ENCODE peak calls at places on chromosomes 7 and 10, in eight cellular contexts. One of them, this sample, is unnamed.

GRCh38 chr10:77774940-77775391 is 137.4 kb upstream of the KCNMA1 start:
- DNase-seq in neural crest cell: no peak
- DNase-seq in transverse colon: no peak
- DNase-seq in heart left ventricle: no peak
- DNase-seq in osteocyte: peak
- DNase-seq in lower lobe of right lung: no peak
- DNase-seq in HL-60: no peak
- DNase-seq in B cell: no peak
- DNase-seq in this sample: no peak

GRCh38 chr7:71221549-71221948 is 89.6 kb downstream of the GALNT17 start:
- DNase-seq in neural crest cell: no peak
- DNase-seq in transverse colon: no peak
- DNase-seq in heart left ventricle: no peak
- DNase-seq in osteocyte: no peak
- DNase-seq in lower lobe of right lung: no peak
- DNase-seq in HL-60: no peak
- DNase-seq in B cell: no peak
- DNase-seq in this sample: no peak

GRCh38 chr10:63157845-63158624 is 24.9 kb downstream of the NRBF2 start:
- DNase-seq in neural crest cell: peak
- DNase-seq in transverse colon: no peak
- DNase-seq in heart left ventricle: no peak
- DNase-seq in osteocyte: no peak
- DNase-seq in lower lobe of right lung: no peak
- DNase-seq in HL-60: peak
- DNase-seq in B cell: peak
- DNase-seq in this sample: no peak

GRCh38 chr10:31648966-31649365 is 279.7 kb downstream of the ARHGAP12 start:
- DNase-seq in neural crest cell: no peak
- DNase-seq in transverse colon: no peak
- DNase-seq in heart left ventricle: no peak
- DNase-seq in osteocyte: no peak
- DNase-seq in lower lobe of right lung: no peak
- DNase-seq in HL-60: no peak
- DNase-seq in B cell: no peak
- DNase-seq in this sample: no peak

GRCh38 chr10:49617281-49618020 is 3.6 kb downstream of the CHAT start:
- DNase-seq in neural crest cell: no peak
- DNase-seq in transverse colon: no peak
- DNase-seq in heart left ventricle: no peak
- DNase-seq in osteocyte: no peak
- DNase-seq in lower lobe of right lung: no peak
- DNase-seq in HL-60: no peak
- DNase-seq in B cell: no peak
- DNase-seq in this sample: peak

GRCh38 chr7:133502498-133502897 is 249.6 kb downstream of the EXOC4 start:
- DNase-seq in neural crest cell: no peak
- DNase-seq in transverse colon: no peak
- DNase-seq in heart left ventricle: no peak
- DNase-seq in osteocyte: no peak
- DNase-seq in lower lobe of right lung: no peak
- DNase-seq in HL-60: no peak
- DNase-seq in B cell: no peak
- DNase-seq in this sample: no peak

GRCh38 chr10:6204063-6204340 is 1.3 kb downstream of the PFKFB3 start:
- DNase-seq in neural crest cell: no peak
- DNase-seq in transverse colon: peak
- DNase-seq in heart left ventricle: peak
- DNase-seq in osteocyte: no peak
- DNase-seq in lower lobe of right lung: peak
- DNase-seq in HL-60: no peak
- DNase-seq in B cell: peak
- DNase-seq in this sample: peak

GRCh38 chr10:21205328-21205727 is 308.2 kb upstream of the NEBL start:
- DNase-seq in neural crest cell: no peak
- DNase-seq in transverse colon: no peak
- DNase-seq in heart left ventricle: no peak
- DNase-seq in osteocyte: no peak
- DNase-seq in lower lobe of right lung: no peak
- DNase-seq in HL-60: no peak
- DNase-seq in B cell: no peak
- DNase-seq in this sample: no peak

GRCh38 chr10:33621143-33621542 is 286.7 kb upstream of the NRP1 start:
- DNase-seq in neural crest cell: no peak
- DNase-seq in transverse colon: no peak
- DNase-seq in heart left ventricle: no peak
- DNase-seq in osteocyte: no peak
- DNase-seq in lower lobe of right lung: no peak
- DNase-seq in HL-60: no peak
- DNase-seq in B cell: no peak
- DNase-seq in this sample: no peak

GRCh38 chr7:148014473-148014872 is 576.1 kb upstream of the C7orf33 start:
- DNase-seq in neural crest cell: no peak
- DNase-seq in transverse colon: no peak
- DNase-seq in heart left ventricle: no peak
- DNase-seq in osteocyte: no peak
- DNase-seq in lower lobe of right lung: no peak
- DNase-seq in HL-60: no peak
- DNase-seq in B cell: no peak
- DNase-seq in this sample: no peak

GRCh38 chr10:116521424-116522305 is 24.1 kb upstream of the PNLIP start:
- DNase-seq in neural crest cell: peak
- DNase-seq in transverse colon: peak
- DNase-seq in heart left ventricle: no peak
- DNase-seq in osteocyte: no peak
- DNase-seq in lower lobe of right lung: no peak
- DNase-seq in HL-60: no peak
- DNase-seq in B cell: peak
- DNase-seq in this sample: no peak

GRCh38 chr7:23472974-23473847 is 2.9 kb upstream of the IGF2BP3 start:
- DNase-seq in neural crest cell: peak
- DNase-seq in transverse colon: no peak
- DNase-seq in heart left ventricle: no peak
- DNase-seq in osteocyte: no peak
- DNase-seq in lower lobe of right lung: no peak
- DNase-seq in HL-60: no peak
- DNase-seq in B cell: peak
- DNase-seq in this sample: no peak

GRCh38 chr7:94823952-94824351 is 83.4 kb upstream of the PPP1R9A start:
- DNase-seq in neural crest cell: no peak
- DNase-seq in transverse colon: no peak
- DNase-seq in heart left ventricle: no peak
- DNase-seq in osteocyte: no peak
- DNase-seq in lower lobe of right lung: no peak
- DNase-seq in HL-60: no peak
- DNase-seq in B cell: no peak
- DNase-seq in this sample: no peak

GRCh38 chr10:102501201-102502028 is 1.1 kb downstream of the ACTR1A start:
- DNase-seq in neural crest cell: no peak
- DNase-seq in transverse colon: no peak
- DNase-seq in heart left ventricle: no peak
- DNase-seq in osteocyte: no peak
- DNase-seq in lower lobe of right lung: no peak
- DNase-seq in HL-60: no peak
- DNase-seq in B cell: no peak
- DNase-seq in this sample: no peak
- TF ChIP-seq CTCF in neural crest cell: no peak
- TF ChIP-seq CTCF in transverse colon: no peak
- TF ChIP-seq CTCF in heart left ventricle: no peak
- TF ChIP-seq CTCF in osteocyte: no peak
- TF ChIP-seq CTCF in lower lobe of right lung: no peak
- TF ChIP-seq CTCF in HL-60: no peak
- TF ChIP-seq CTCF in B cell: no peak
- TF ChIP-seq CTCF in this sample: no peak

GRCh38 chr10:43076876-43077420 is at the start of gene RET:
- DNase-seq in neural crest cell: no peak
- DNase-seq in transverse colon: peak
- DNase-seq in heart left ventricle: no peak
- DNase-seq in osteocyte: no peak
- DNase-seq in lower lobe of right lung: no peak
- DNase-seq in HL-60: peak
- DNase-seq in B cell: peak
- DNase-seq in this sample: no peak

GRCh38 chr10:43078175-43078985 is 1.5 kb downstream of the RET start:
- DNase-seq in neural crest cell: no peak
- DNase-seq in transverse colon: no peak
- DNase-seq in heart left ventricle: no peak
- DNase-seq in osteocyte: no peak
- DNase-seq in lower lobe of right lung: no peak
- DNase-seq in HL-60: no peak
- DNase-seq in B cell: no peak
- DNase-seq in this sample: no peak

GRCh38 chr10:43079823-43080222 is 3.0 kb downstream of the RET start:
- DNase-seq in neural crest cell: no peak
- DNase-seq in transverse colon: no peak
- DNase-seq in heart left ventricle: no peak
- DNase-seq in osteocyte: no peak
- DNase-seq in lower lobe of right lung: no peak
- DNase-seq in HL-60: no peak
- DNase-seq in B cell: no peak
- DNase-seq in this sample: no peak

GRCh38 chr10:43077421-43078171 is 727 bp downstream of the RET start:
- DNase-seq in neural crest cell: no peak
- DNase-seq in transverse colon: no peak
- DNase-seq in heart left ventricle: no peak
- DNase-seq in osteocyte: no peak
- DNase-seq in lower lobe of right lung: no peak
- DNase-seq in HL-60: no peak
- DNase-seq in B cell: no peak
- DNase-seq in this sample: no peak

DNA sequence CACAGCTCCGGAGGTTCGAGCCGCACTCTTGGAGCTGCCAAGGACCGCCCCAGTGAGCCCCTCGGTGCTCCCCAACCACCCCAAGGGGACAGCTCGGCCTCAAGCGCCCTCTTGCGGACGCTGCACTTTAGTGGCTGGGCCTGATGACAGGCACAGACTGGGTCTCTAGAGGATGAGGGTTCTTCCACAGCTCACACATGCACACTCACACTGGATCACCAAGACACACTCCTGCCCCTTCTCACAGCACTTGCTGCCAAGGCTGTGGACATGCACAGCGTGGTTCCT is 2.1 kb downstream of the RET start:
- DNase-seq in neural crest cell: peak
- DNase-seq in transverse colon: peak
- DNase-seq in heart left ventricle: no peak
- DNase-seq in osteocyte: no peak
- DNase-seq in lower lobe of right lung: no peak
- DNase-seq in HL-60: no peak
- DNase-seq in B cell: no peak
- DNase-seq in this sample: no peak
- TF ChIP-seq CTCF in neural crest cell: peak
- TF ChIP-seq CTCF in transverse colon: peak
- TF ChIP-seq CTCF in heart left ventricle: peak
- TF ChIP-seq CTCF in osteocyte: peak
- TF ChIP-seq CTCF in lower lobe of right lung: peak
- TF ChIP-seq CTCF in HL-60: no peak
- TF ChIP-seq CTCF in B cell: no peak
- TF ChIP-seq CTCF in this sample: no peak

DNA sequence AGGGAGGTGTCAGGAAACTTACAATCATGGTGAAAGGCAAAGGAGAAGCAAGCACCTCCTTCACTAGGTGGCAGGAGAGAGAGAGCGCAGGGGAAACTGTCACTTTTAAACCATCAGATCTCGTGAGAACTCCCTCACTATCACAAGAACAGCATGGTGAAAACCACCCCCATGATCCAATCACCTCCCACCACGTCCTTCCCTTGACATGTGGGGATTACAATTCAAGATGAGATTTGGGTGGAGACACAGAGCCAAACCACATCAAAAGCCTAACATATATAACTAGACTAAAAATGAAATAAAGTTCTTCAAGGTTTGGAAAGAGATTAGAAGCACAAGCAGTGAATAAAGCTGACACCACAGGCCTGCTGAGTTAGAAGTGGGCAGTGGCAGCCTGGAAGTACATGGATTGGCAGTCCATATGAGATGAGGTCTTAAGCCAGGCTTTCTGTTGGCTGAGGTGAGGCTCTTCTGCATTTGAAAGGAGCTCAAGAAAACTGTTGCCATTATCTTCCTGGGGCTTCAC is 96.4 kb upstream of the MDFIC start:
- DNase-seq in neural crest cell: no peak
- DNase-seq in transverse colon: no peak
- DNase-seq in heart left ventricle: no peak
- DNase-seq in osteocyte: no peak
- DNase-seq in lower lobe of right lung: no peak
- DNase-seq in HL-60: no peak
- DNase-seq in B cell: no peak
- DNase-seq in this sample: no peak
- TF ChIP-seq CTCF in neural crest cell: no peak
- TF ChIP-seq CTCF in transverse colon: no peak
- TF ChIP-seq CTCF in heart left ventricle: no peak
- TF ChIP-seq CTCF in osteocyte: no peak
- TF ChIP-seq CTCF in lower lobe of right lung: no peak
- TF ChIP-seq CTCF in HL-60: no peak
- TF ChIP-seq CTCF in B cell: no peak
- TF ChIP-seq CTCF in this sample: no peak

GRCh38 chr7:144452064-144452463 is 48.6 kb upstream of the NOBOX start:
- DNase-seq in neural crest cell: no peak
- DNase-seq in transverse colon: no peak
- DNase-seq in heart left ventricle: no peak
- DNase-seq in osteocyte: no peak
- DNase-seq in lower lobe of right lung: no peak
- DNase-seq in HL-60: no peak
- DNase-seq in B cell: no peak
- DNase-seq in this sample: no peak

GRCh38 chr7:144459635-144460034 is 56.1 kb upstream of the NOBOX start:
- DNase-seq in neural crest cell: no peak
- DNase-seq in transverse colon: no peak
- DNase-seq in heart left ventricle: no peak
- DNase-seq in osteocyte: no peak
- DNase-seq in lower lobe of right lung: no peak
- DNase-seq in HL-60: no peak
- DNase-seq in B cell: no peak
- DNase-seq in this sample: no peak

GRCh38 chr7:144455040-144455404 is 51.5 kb upstream of the NOBOX start:
- DNase-seq in neural crest cell: no peak
- DNase-seq in transverse colon: no peak
- DNase-seq in heart left ventricle: no peak
- DNase-seq in osteocyte: no peak
- DNase-seq in lower lobe of right lung: no peak
- DNase-seq in HL-60: no peak
- DNase-seq in B cell: no peak
- DNase-seq in this sample: no peak

DNA sequence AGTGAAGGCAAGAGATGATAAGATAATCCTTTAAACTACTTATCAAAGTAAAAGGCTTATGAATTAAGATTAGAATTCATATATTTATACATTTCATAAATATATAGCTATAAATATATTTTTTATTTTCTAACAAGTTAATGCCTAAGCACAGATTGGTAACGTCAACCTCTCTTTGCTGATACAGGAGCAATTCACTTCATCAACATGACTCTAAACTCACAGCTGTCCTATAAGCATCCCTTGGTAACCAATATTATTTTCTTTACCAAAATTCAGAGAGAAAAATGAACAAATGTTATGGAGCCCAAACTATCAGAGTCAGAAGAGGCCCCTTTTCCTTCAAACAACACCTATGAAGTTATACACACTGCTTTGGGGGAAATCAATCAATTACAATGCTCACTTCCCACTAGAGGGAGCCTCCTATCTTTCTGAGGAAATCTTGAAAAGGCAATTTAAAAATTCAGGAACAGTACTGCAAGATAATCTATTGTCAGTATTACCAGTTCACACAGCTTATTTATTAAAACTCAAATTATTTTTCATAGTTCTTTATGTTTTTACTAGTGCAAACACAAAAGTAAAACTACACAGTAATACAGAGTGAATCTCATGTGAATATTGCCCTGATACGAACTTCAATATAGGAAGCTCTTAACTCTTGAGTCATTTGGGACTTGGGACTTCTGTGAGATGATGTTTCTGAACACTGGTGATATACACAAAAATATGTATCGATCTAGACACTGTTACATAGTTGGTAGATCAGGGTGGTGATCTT is 51.0 kb upstream of the NOBOX start:
- DNase-seq in neural crest cell: no peak
- DNase-seq in transverse colon: no peak
- DNase-seq in heart left ventricle: no peak
- DNase-seq in osteocyte: no peak
- DNase-seq in lower lobe of right lung: no peak
- DNase-seq in HL-60: no peak
- DNase-seq in B cell: no peak
- DNase-seq in this sample: no peak
- TF ChIP-seq CTCF in neural crest cell: peak
- TF ChIP-seq CTCF in transverse colon: no peak
- TF ChIP-seq CTCF in heart left ventricle: peak
- TF ChIP-seq CTCF in osteocyte: peak
- TF ChIP-seq CTCF in lower lobe of right lung: peak
- TF ChIP-seq CTCF in HL-60: no peak
- TF ChIP-seq CTCF in B cell: no peak
- TF ChIP-seq CTCF in this sample: no peak

This sample was measured in mesothelial cell of epicardium.